ENCODE peak calls at places on chromosomes 16 and 17, in seven cellular contexts. N is mesendoderm, A is neuronal stem cell, T is H9, G is mesenchymal stem cell, L is H1, Q is trophoblast cell. Z is an unnamed sample.

GRCh38 chr17:50585346-50585745 is 24.8 kb downstream of the CACNA1G start:
- DNase-seq in N (no peak), A (no peak), T (no peak), G (no peak), L (no peak), Q (no peak), Z (no peak)

GRCh38 chr16:52404546-52404945 is 142.4 kb downstream of the TOX3 start:
- DNase-seq in N (peak; percentile 7), A (no peak), T (no peak), G (no peak), L (no peak), Q (no peak), Z (no peak)

GRCh38 chr17:7882629-7883028 is 6.0 kb upstream of the CHD3 start:
- DNase-seq in N (no peak), A (no peak), T (peak; percentile 26), G (no peak), L (no peak), Q (no peak), Z (no peak)

GRCh38 chr17:79970576-79971068 is 65.0 kb downstream of the TBC1D16 start:
- DNase-seq in N (peak; percentile 83), A (no peak), T (peak; percentile 85), G (peak; percentile 15), L (no peak), Q (peak; percentile 64), Z (peak; percentile 10)

GRCh38 chr17:12693640-12694039 is 27.9 kb downstream of the MYOCD start:
- DNase-seq in N (no peak), A (no peak), T (no peak), G (peak; percentile 5), L (no peak), Q (no peak), Z (peak; percentile 61)

GRCh38 chr16:18803569-18804462 is 2.5 kb upstream of the ARL6IP1 start:
- DNase-seq in N (no peak), A (no peak), T (no peak), G (peak; percentile 59), L (no peak), Q (no peak), Z (peak; percentile 42)

GRCh38 chr17:54813896-54814295 is 86.8 kb upstream of the TOM1L1 start:
- DNase-seq in N (peak; percentile 73), A (no peak), T (no peak), G (no peak), L (no peak), Q (no peak), Z (no peak)

GRCh38 chr17:65415991-65416390 is 145.5 kb downstream of the AXIN2 start:
- DNase-seq in N (no peak), A (no peak), T (no peak), G (no peak), L (no peak), Q (no peak), Z (no peak)

GRCh38 chr17:57349533-57350227 is 93.4 kb downstream of the MSI2 start:
- DNase-seq in N (no peak), A (no peak), T (no peak), G (no peak), L (no peak), Q (no peak), Z (peak; percentile 27)

GRCh38 chr17:32626371-32626770 is 139.6 kb downstream of the CDK5R1 start:
- DNase-seq in N (no peak), A (no peak), T (no peak), G (no peak), L (no peak), Q (no peak), Z (no peak)

GRCh38 chr16:76226011-76226410 is 51.2 kb upstream of the CNTNAP4 start:
- DNase-seq in N (no peak), A (no peak), T (no peak), G (peak; percentile 82), L (no peak), Q (no peak), Z (no peak)

GRCh38 chr17:56793506-56793905 is 40.2 kb downstream of the C17orf67 start:
- DNase-seq in N (no peak), A (no peak), T (no peak), G (no peak), L (no peak), Q (no peak), Z (no peak)

GRCh38 chr16:15983898-15984297 is 34.5 kb downstream of the ABCC1 start:
- DNase-seq in N (no peak), A (no peak), T (no peak), G (peak; percentile 78), L (no peak), Q (no peak), Z (peak; percentile 72)

GRCh38 chr17:66625321-66625767 is 209.6 kb upstream of the CACNG5 start:
- DNase-seq in N (peak; percentile 45), A (peak; percentile 14), T (no peak), G (peak; percentile 56), L (no peak), Q (peak; percentile 42), Z (peak; percentile 49)

GRCh38 chr16:49415083-49415482 is 41.5 kb downstream of the C16orf78 start:
- DNase-seq in N (no peak), A (no peak), T (no peak), G (no peak), L (no peak), Q (no peak), Z (no peak)

GRCh38 chr17:17890773-17891759 is 54.3 kb upstream of the SREBF1 start:
- DNase-seq in N (peak; percentile 89), A (no peak), T (peak; percentile 84), G (peak; percentile 76), L (no peak), Q (peak; percentile 59), Z (peak; percentile 72)

GRCh38 chr16:82313754-82314153 is 143.7 kb upstream of the MPHOSPH6 start:
- DNase-seq in N (no peak), A (no peak), T (no peak), G (no peak), L (no peak), Q (no peak), Z (no peak)

GRCh38 chr16:82323171-82323570 is 153.1 kb upstream of the MPHOSPH6 start:
- DNase-seq in N (no peak), A (no peak), T (no peak), G (no peak), L (no peak), Q (no peak), Z (no peak)

GRCh38 chr16:82322177-82322576 is 152.2 kb upstream of the MPHOSPH6 start:
- DNase-seq in N (no peak), A (no peak), T (no peak), G (no peak), L (no peak), Q (no peak), Z (no peak)

DNA sequence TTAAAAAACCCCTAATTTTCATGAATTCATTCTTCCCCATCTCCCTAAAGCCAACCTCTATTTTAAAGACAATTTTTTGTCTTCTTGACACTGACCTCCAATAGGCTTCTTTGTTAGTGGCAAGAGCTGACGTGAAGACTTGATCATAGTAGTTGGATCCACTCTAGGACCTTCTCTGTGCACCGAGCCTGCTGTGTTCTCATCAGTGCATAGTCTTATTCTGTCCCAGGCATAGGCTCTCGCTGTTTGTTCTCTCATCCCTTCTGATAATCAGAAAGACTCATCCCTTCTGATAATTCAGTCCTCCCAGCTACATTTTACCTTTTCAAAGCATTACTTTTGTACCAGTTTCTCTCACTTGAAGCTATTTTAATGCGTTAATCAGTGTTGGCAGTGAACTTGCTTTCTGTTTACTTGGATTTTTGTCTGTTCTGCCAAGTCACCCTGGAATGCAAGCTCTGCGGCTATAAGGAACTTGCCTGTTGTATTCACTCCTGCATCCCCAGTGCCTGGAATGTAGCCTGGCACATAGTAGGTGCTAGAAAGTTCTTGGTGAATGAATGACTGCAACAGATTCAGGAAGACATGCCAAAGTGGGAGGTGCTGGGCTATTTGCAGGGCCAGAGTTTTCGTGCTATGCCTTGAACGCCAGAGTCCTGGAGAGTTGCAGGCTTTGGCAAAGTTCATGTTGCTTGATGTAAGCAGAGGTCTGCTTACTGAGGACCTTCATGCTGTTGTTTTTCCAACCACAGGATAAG is 147.6 kb upstream of the MPHOSPH6 start:
- DNase-seq in N (peak; percentile 23), A (no peak), T (no peak), G (no peak), L (no peak), Q (no peak), Z (no peak)
- H3K27ac ChIP-seq in N (no peak overlapping the region), A (no peak overlapping the region), T (no peak overlapping the region), G (no peak overlapping the region), L (no peak overlapping the region), Q (no peak overlapping the region), Z (no peak overlapping the region)

DNA sequence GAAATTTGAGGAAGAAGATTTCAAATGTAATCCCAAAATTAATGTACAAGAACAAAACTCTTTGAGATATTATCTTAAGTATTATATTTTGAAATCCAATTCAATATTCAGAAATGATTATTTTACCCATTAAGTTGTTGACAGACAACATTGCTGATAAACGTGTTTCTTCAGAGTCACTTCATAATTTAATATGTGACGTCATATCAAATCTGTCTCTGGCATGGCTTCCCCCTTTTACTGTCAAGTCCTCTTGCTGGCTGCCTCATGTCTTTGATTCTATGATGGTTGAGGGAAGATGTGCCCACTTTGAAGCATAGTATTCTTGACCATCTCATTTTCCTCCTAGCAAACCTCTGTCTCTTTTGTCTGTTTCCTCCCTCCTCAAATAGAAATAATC is 1257.1 kb upstream of the GOT2 start:
- DNase-seq in N (no peak), A (no peak), T (no peak), G (no peak), L (no peak), Q (no peak), Z (no peak)
- H2BK120ac ChIP-seq in N (no peak overlapping the region), A (no peak overlapping the region), T (no peak overlapping the region), G (no peak overlapping the region), L (no peak overlapping the region), Q (no peak overlapping the region), Z (no peak overlapping the region)

GRCh38 chr16:85746431-85747227 is 4.3 kb downstream of the C16orf74 start:
- DNase-seq in N (peak; percentile 67), A (no peak), T (peak; percentile 65), G (no peak), L (peak; percentile 56), Q (peak; percentile 94), Z (peak; percentile 44)

GRCh38 chr16:85750827-85751641 is at the start of gene C16orf74:
- DNase-seq in N (no peak), A (no peak), T (no peak), G (peak; percentile 57), L (no peak), Q (peak; percentile 82), Z (peak; percentile 35)

GRCh38 chr16:85750021-85750826 is 672 bp downstream of the C16orf74 start:
- DNase-seq in N (no peak), A (no peak), T (peak; percentile 55), G (peak; percentile 60), L (no peak), Q (peak; percentile 70), Z (peak; percentile 46)

GRCh38 chr16:85751665-85752501 is 987 bp upstream of the C16orf74 start:
- DNase-seq in N (no peak), A (no peak), T (peak; percentile 80), G (no peak), L (peak; percentile 34), Q (no peak), Z (peak; percentile 58)

DNA sequence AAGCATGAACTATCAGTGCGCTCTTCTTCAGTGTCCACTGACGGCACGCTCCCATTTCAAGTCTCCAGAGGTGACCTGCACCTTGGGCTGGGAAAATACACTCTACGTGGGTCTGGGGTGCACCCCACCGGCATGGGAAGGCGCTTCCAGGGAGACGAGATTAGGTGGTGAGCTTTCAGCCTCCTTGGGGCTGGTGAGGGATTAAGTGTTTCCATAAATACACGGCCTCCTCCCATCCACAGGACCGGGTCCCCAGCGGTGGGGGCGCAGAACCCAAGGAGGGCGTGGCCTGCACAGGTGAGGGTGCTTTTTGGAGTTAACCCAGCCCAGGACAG is 1.2 kb downstream of the C16orf74 start:
- DNase-seq in N (no peak), A (no peak), T (no peak), G (no peak), L (no peak), Q (no peak), Z (no peak)
- H3K4me1 ChIP-seq in N (peaks cover 11% of the 10 kb centered on the region), A (peaks cover 17% of the 10 kb centered on the region), T (peaks cover 10% of the 10 kb centered on the region), G (peaks cover 28% of the 10 kb centered on the region), L (peaks cover 34% of the 10 kb centered on the region), Q (peaks cover 11% of the 10 kb centered on the region), Z (peaks cover 25% of the 10 kb centered on the region)

GRCh38 chr16:82440336-82440735 is 186.4 kb upstream of the CDH13 start:
- DNase-seq in N (peak; percentile 97), A (peak; percentile 50), T (no peak), G (no peak), L (no peak), Q (no peak), Z (no peak)
- H3K27ac ChIP-seq in N (peak overlapping the region; percentile 71), A (no peak overlapping the region), T (no peak overlapping the region), G (no peak overlapping the region), L (no peak overlapping the region), Q (no peak overlapping the region), Z (no peak overlapping the region)